ENCODE peak calls at places on chromosome 16, in four cellular contexts. C, K, E and L are unnamed samples.

GRCh38 chr16:24988593-24989338 is 26.4 kb downstream of the ARHGAP17 start:
- DNase-seq in C (no peak), K (no peak), E (no peak), L (no peak)

GRCh38 chr16:66881560-66881959 is 1.2 kb downstream of the PDP2 start:
- DNase-seq in C (no peak), K (no peak), E (no peak), L (no peak)

GRCh38 chr16:66634527-66635196 is 30.2 kb downstream of the CMTM3 start:
- DNase-seq in C (no peak), K (no peak), E (no peak), L (no peak)

GRCh38 chr16:85350973-85351372 is 238.7 kb upstream of the CIBAR2 start:
- DNase-seq in C (no peak), K (no peak), E (no peak), L (peak)

GRCh38 chr16:72604375-72604774 is 432.4 kb upstream of the PMFBP1 start:
- DNase-seq in C (no peak), K (no peak), E (no peak), L (no peak)

GRCh38 chr16:71666264-71666663 is 40.3 kb downstream of the MARVELD3 start:
- DNase-seq in C (no peak), K (no peak), E (no peak), L (no peak)

GRCh38 chr16:3589001-3589400 is 11.8 kb upstream of the NLRC3 start:
- DNase-seq in C (no peak), K (no peak), E (no peak), L (no peak)

GRCh38 chr16:72990571-72990970 is 57.4 kb downstream of the ZFHX3 start:
- DNase-seq in C (no peak), K (no peak), E (no peak), L (no peak)

GRCh38 chr16:57235128-57236092 is 9.6 kb upstream of the ARL2BP start:
- DNase-seq in C (no peak), K (no peak), E (peak), L (no peak)

GRCh38 chr16:56234737-56235136 is 43.4 kb downstream of the GNAO1 start:
- DNase-seq in C (no peak), K (no peak), E (no peak), L (no peak)

GRCh38 chr16:67606632-67607031 is 38.3 kb upstream of the CARMIL2 start:
- DNase-seq in C (no peak), K (no peak), E (no peak), L (no peak)

GRCh38 chr16:4160663-4161436 is 44.6 kb upstream of the ADCY9 start:
- DNase-seq in C (no peak), K (peak), E (no peak), L (no peak)

GRCh38 chr16:85988723-85989313 is 89.9 kb downstream of the IRF8 start:
- DNase-seq in C (no peak), K (no peak), E (no peak), L (peak)

GRCh38 chr16:19265531-19265930 is 20.0 kb upstream of the CLEC19A start:
- DNase-seq in C (no peak), K (no peak), E (no peak), L (no peak)

GRCh38 chr16:58409316-58409973 is 17.2 kb downstream of the GINS3 start:
- DNase-seq in C (no peak), K (no peak), E (no peak), L (no peak)

GRCh38 chr16:48378276-48378675 is 6.9 kb downstream of the SIAH1 start:
- DNase-seq in C (no peak), K (no peak), E (no peak), L (no peak)

GRCh38 chr16:29811896-29812665 is at the start of gene PRRT2:
- DNase-seq in C (no peak), K (peak), E (peak), L (peak)

GRCh38 chr16:19168173-19169080 is at the start of gene SYT17:
- DNase-seq in C (no peak), K (no peak), E (peak), L (peak)